ENCODE peak calls at places on chromosome 16, in eight cellular contexts. G, O, S, M, T, R, Q and W are unnamed samples.

GRCh38 chr16:87066695-87067556 is 250.3 kb downstream of the C16orf95 start:
- DNase-seq in G (no peak), O (no peak), S (no peak), M (peak; percentile 47), T (no peak), R (no peak), Q (no peak), W (no peak)

GRCh38 chr16:2831203-2831602 is 1.1 kb downstream of the ZG16B start:
- DNase-seq in G (no peak), O (peak; percentile 42), S (no peak), M (no peak), T (no peak), R (no peak), Q (no peak), W (no peak)

GRCh38 chr16:69930117-69930776 is 20.9 kb upstream of the CLEC18A start:
- DNase-seq in G (peak; percentile 23), O (no peak), S (peak; percentile 68), M (no peak), T (peak; percentile 45), R (peak; percentile 32), Q (peak; percentile 40), W (peak; percentile 68)

GRCh38 chr16:85176541-85177447 is 64.5 kb upstream of the CIBAR2 start:
- DNase-seq in G (no peak), O (no peak), S (no peak), M (no peak), T (no peak), R (no peak), Q (no peak), W (no peak)

GRCh38 chr16:24713379-24713778 is 16.1 kb upstream of the TNRC6A start:
- DNase-seq in G (no peak), O (no peak), S (no peak), M (no peak), T (no peak), R (no peak), Q (no peak), W (no peak)

GRCh38 chr16:2066139-2066538 is 18.4 kb downstream of the TSC2 start:
- DNase-seq in G (no peak), O (no peak), S (no peak), M (no peak), T (no peak), R (no peak), Q (no peak), W (no peak)

GRCh38 chr16:11105038-11105903 is 150.7 kb downstream of the SOCS1 start:
- DNase-seq in G (peak; percentile 37), O (no peak), S (peak; percentile 22), M (peak; percentile 79), T (no peak), R (no peak), Q (peak; percentile 74), W (peak; percentile 37)

GRCh38 chr16:11557811-11558210 is 28.9 kb downstream of the LITAF start:
- DNase-seq in G (no peak), O (no peak), S (no peak), M (no peak), T (no peak), R (peak; percentile 65), Q (no peak), W (peak; percentile 56)

GRCh38 chr16:51527349-51527748 is 376.3 kb upstream of the SALL1 start:
- DNase-seq in G (no peak), O (no peak), S (no peak), M (no peak), T (no peak), R (no peak), Q (no peak), W (no peak)

GRCh38 chr16:88591577-88592021 is 21.4 kb downstream of the ZC3H18 start:
- DNase-seq in G (no peak), O (no peak), S (no peak), M (peak; percentile 74), T (no peak), R (peak; percentile 31), Q (peak; percentile 41), W (peak; percentile 40)

GRCh38 chr16:65200857-65201256 is 79.0 kb upstream of the CDH11 start:
- DNase-seq in G (no peak), O (no peak), S (no peak), M (no peak), T (no peak), R (no peak), Q (no peak), W (no peak)

GRCh38 chr16:962366-962765 is 8.4 kb downstream of the LMF1 start:
- DNase-seq in G (no peak), O (no peak), S (no peak), M (no peak), T (no peak), R (no peak), Q (no peak), W (no peak)

GRCh38 chr16:3173892-3174617 is 13.9 kb upstream of the OR1F1 start:
- DNase-seq in G (peak; percentile 46), O (peak; percentile 37), S (peak; percentile 49), M (peak; percentile 48), T (no peak), R (no peak), Q (no peak), W (no peak)

GRCh38 chr16:67063008-67063407 is 34.1 kb downstream of the CBFB start:
- DNase-seq in G (no peak), O (no peak), S (no peak), M (no peak), T (no peak), R (no peak), Q (no peak), W (no peak)

GRCh38 chr16:68605746-68606145 is 39.4 kb upstream of the CDH3 start:
- DNase-seq in G (peak; percentile 99), O (no peak), S (peak; percentile 14), M (no peak), T (no peak), R (no peak), Q (no peak), W (no peak)

GRCh38 chr16:10992797-10993196 is 48.4 kb downstream of the CLEC16A start:
- DNase-seq in G (peak; percentile 87), O (no peak), S (peak; percentile 80), M (no peak), T (peak; percentile 43), R (no peak), Q (no peak), W (no peak)

GRCh38 chr16:11497329-11497805 is 89.4 kb downstream of the LITAF start:
- DNase-seq in G (peak; percentile 96), O (peak; percentile 92), S (peak; percentile 76), M (peak; percentile 92), T (peak; percentile 97), R (peak; percentile 89), Q (peak; percentile 33), W (peak; percentile 84)

GRCh38 chr16:23182675-23183485 is at the start of gene SCNN1G:
- DNase-seq in G (peak; percentile 12), O (peak; percentile 64), S (no peak), M (no peak), T (peak; percentile 31), R (peak; percentile 16), Q (no peak), W (no peak)

GRCh38 chr16:73888840-73889577 is 407.6 kb upstream of the PSMD7 start:
- DNase-seq in G (no peak), O (no peak), S (no peak), M (peak; percentile 69), T (no peak), R (no peak), Q (no peak), W (no peak)

GRCh38 chr16:79836129-79836528 is 235.6 kb upstream of the MAF start:
- DNase-seq in G (no peak), O (no peak), S (no peak), M (no peak), T (no peak), R (no peak), Q (no peak), W (no peak)

GRCh38 chr16:75380870-75381269 is 52.4 kb downstream of the CFDP1 start:
- DNase-seq in G (no peak), O (no peak), S (peak; percentile 12), M (no peak), T (no peak), R (no peak), Q (no peak), W (no peak)

GRCh38 chr16:85227262-85227923 is 115.1 kb upstream of the CIBAR2 start:
- DNase-seq in G (no peak), O (no peak), S (no peak), M (peak; percentile 63), T (no peak), R (no peak), Q (no peak), W (no peak)

GRCh38 chr16:8946544-8946943 is 17.2 kb downstream of the USP7 start:
- DNase-seq in G (no peak), O (no peak), S (no peak), M (no peak), T (no peak), R (no peak), Q (no peak), W (no peak)

GRCh38 chr16:54503011-54503410 is 216.4 kb upstream of the IRX3 start:
- DNase-seq in G (no peak), O (peak; percentile 69), S (no peak), M (no peak), T (no peak), R (peak; percentile 80), Q (no peak), W (no peak)

GRCh38 chr16:48366165-48367093 is 18.8 kb downstream of the SIAH1 start:
- DNase-seq in G (peak; percentile 85), O (no peak), S (peak; percentile 60), M (peak; percentile 79), T (peak; percentile 53), R (no peak), Q (peak; percentile 43), W (no peak)

GRCh38 chr16:20441221-20441620 is 10.1 kb upstream of the ACSM2A start:
- DNase-seq in G (no peak), O (no peak), S (no peak), M (no peak), T (no peak), R (no peak), Q (no peak), W (no peak)
- TF ChIP-seq CTCF in G (no peak), O (no peak), S (no peak), M (no peak), T (no peak), R (no peak), Q (no peak), W (no peak)

GRCh38 chr16:27222499-27223225 is 19.3 kb downstream of the KDM8 start:
- DNase-seq in G (no peak), O (peak; percentile 80), S (peak; percentile 26), M (peak; percentile 86), T (peak; percentile 38), R (peak; percentile 76), Q (no peak), W (no peak)
- H3K27ac ChIP-seq in G (no peak overlapping the region), O (peak overlapping the region; percentile 85), S (no peak overlapping the region), M (peak overlapping the region; percentile 70), T (peak overlapping the region; percentile 73), R (peak overlapping the region; percentile 90), Q (peak overlapping the region; percentile 38), W (no peak overlapping the region)

GRCh38 chr16:81408409-81408950 is 36.1 kb upstream of the CMIP start:
- DNase-seq in G (no peak), O (no peak), S (no peak), M (no peak), T (no peak), R (no peak), Q (no peak), W (no peak)
- H3K4me1 ChIP-seq in G (peaks cover 26% of the 10 kb centered on the region), O (peaks cover 4% of the 10 kb centered on the region), S (peaks cover 34% of the 10 kb centered on the region), M (peaks cover 4% of the 10 kb centered on the region), T (peaks cover 7% of the 10 kb centered on the region), R (peaks cover 6% of the 10 kb centered on the region), Q (peaks cover 6% of the 10 kb centered on the region), W (peaks cover 5% of the 10 kb centered on the region)

DNA sequence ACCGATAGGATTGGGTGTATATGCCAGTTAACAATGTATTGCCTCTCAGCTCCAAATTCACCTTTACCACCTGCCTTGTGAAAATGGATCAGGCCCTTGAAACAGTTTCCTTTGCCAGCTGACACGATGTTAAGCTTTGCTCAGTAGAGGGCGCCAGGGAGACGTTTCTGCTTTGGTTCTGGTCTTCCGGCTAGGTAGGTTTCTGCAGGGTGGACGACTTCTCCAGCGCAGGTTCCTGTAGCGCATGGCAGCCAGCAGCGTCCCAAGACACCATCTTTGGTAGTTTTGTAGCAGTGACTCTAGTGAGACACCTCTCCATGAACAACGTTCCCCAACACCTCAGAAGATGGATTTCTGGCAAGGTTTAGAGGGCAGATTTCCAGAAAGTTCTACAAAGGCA is 24.0 kb downstream of the SYCE1L start:
- DNase-seq in G (no peak), O (no peak), S (peak; percentile 8), M (no peak), T (no peak), R (no peak), Q (no peak), W (peak; percentile 32)
- TF ChIP-seq CTCF in G (peak; percentile 39), O (peak; percentile 6), S (peak; percentile 48), M (no peak), T (no peak), R (no peak), Q (no peak), W (peak; percentile 28)